ENCODE peak calls at places on chromosomes 11 and 22, in five cellular contexts. One of them, this sample, is unnamed.

GRCh38 chr22:41360126-41360525 is 21.6 kb upstream of the TEF start:
- DNase-seq in activated gamma-delta T cell treated with Interleukin-2 at 50 U/mL for 16 hours: no peak
- DNase-seq in endothelial cell of umbilical vein: no peak
- DNase-seq in esophagus muscularis mucosa: no peak
- DNase-seq in NCI-H1417: no peak
- DNase-seq in this sample: no peak

GRCh38 chr11:4606231-4607015 is 1.6 kb downstream of the TRIM68 start:
- DNase-seq in NCI-H1417: no peak
- DNase-seq in endothelial cell of umbilical vein: peak
- DNase-seq in activated gamma-delta T cell treated with Interleukin-2 at 50 U/mL for 16 hours: no peak
- DNase-seq in esophagus muscularis mucosa: peak
- DNase-seq in this sample: no peak

GRCh38 chr22:49962012-49962750 is 1.6 kb downstream of the PIM3 start:
- DNase-seq in endothelial cell of umbilical vein: peak
- DNase-seq in activated gamma-delta T cell treated with Interleukin-2 at 50 U/mL for 16 hours: peak
- DNase-seq in esophagus muscularis mucosa: peak
- DNase-seq in NCI-H1417: peak
- DNase-seq in this sample: peak

GRCh38 chr11:65652511-65653228 is 10.0 kb downstream of the RELA start:
- DNase-seq in NCI-H1417: peak
- DNase-seq in endothelial cell of umbilical vein: peak
- DNase-seq in activated gamma-delta T cell treated with Interleukin-2 at 50 U/mL for 16 hours: peak
- DNase-seq in esophagus muscularis mucosa: peak
- DNase-seq in this sample: peak

GRCh38 chr11:10125522-10126133 is 168.4 kb downstream of the SBF2 start:
- DNase-seq in NCI-H1417: no peak
- DNase-seq in esophagus muscularis mucosa: no peak
- DNase-seq in activated gamma-delta T cell treated with Interleukin-2 at 50 U/mL for 16 hours: no peak
- DNase-seq in endothelial cell of umbilical vein: no peak
- DNase-seq in this sample: no peak

GRCh38 chr11:130400793-130401483 is 27.5 kb downstream of the ADAMTS8 start:
- DNase-seq in NCI-H1417: no peak
- DNase-seq in esophagus muscularis mucosa: no peak
- DNase-seq in activated gamma-delta T cell treated with Interleukin-2 at 50 U/mL for 16 hours: no peak
- DNase-seq in endothelial cell of umbilical vein: no peak
- DNase-seq in this sample: no peak

GRCh38 chr11:73652046-73652730 is 5.8 kb downstream of the PLEKHB1 start:
- DNase-seq in endothelial cell of umbilical vein: peak
- DNase-seq in esophagus muscularis mucosa: no peak
- DNase-seq in NCI-H1417: peak
- DNase-seq in activated gamma-delta T cell treated with Interleukin-2 at 50 U/mL for 16 hours: no peak
- DNase-seq in this sample: peak

GRCh38 chr11:120956710-120957500 is 67.0 kb upstream of the TBCEL start:
- DNase-seq in NCI-H1417: no peak
- DNase-seq in esophagus muscularis mucosa: no peak
- DNase-seq in activated gamma-delta T cell treated with Interleukin-2 at 50 U/mL for 16 hours: peak
- DNase-seq in endothelial cell of umbilical vein: no peak
- DNase-seq in this sample: no peak

GRCh38 chr11:73152861-73153483 is 10.9 kb upstream of the FCHSD2 start:
- DNase-seq in NCI-H1417: peak
- DNase-seq in endothelial cell of umbilical vein: no peak
- DNase-seq in esophagus muscularis mucosa: no peak
- DNase-seq in activated gamma-delta T cell treated with Interleukin-2 at 50 U/mL for 16 hours: peak
- DNase-seq in this sample: no peak

GRCh38 chr11:118212131-118212725 is 12.6 kb downstream of the JAML start:
- DNase-seq in esophagus muscularis mucosa: no peak
- DNase-seq in activated gamma-delta T cell treated with Interleukin-2 at 50 U/mL for 16 hours: no peak
- DNase-seq in NCI-H1417: no peak
- DNase-seq in endothelial cell of umbilical vein: no peak
- DNase-seq in this sample: no peak

GRCh38 chr22:46171940-46172339 is 21.6 kb downstream of the PPARA start:
- DNase-seq in activated gamma-delta T cell treated with Interleukin-2 at 50 U/mL for 16 hours: no peak
- DNase-seq in esophagus muscularis mucosa: no peak
- DNase-seq in endothelial cell of umbilical vein: no peak
- DNase-seq in NCI-H1417: no peak
- DNase-seq in this sample: no peak

GRCh38 chr11:123364145-123364544 is 65.9 kb upstream of the GRAMD1B start:
- DNase-seq in esophagus muscularis mucosa: no peak
- DNase-seq in endothelial cell of umbilical vein: no peak
- DNase-seq in NCI-H1417: no peak
- DNase-seq in activated gamma-delta T cell treated with Interleukin-2 at 50 U/mL for 16 hours: no peak
- DNase-seq in this sample: no peak

GRCh38 chr11:99135508-99135907 is 114.8 kb downstream of the CNTN5 start:
- DNase-seq in activated gamma-delta T cell treated with Interleukin-2 at 50 U/mL for 16 hours: no peak
- DNase-seq in endothelial cell of umbilical vein: no peak
- DNase-seq in esophagus muscularis mucosa: no peak
- DNase-seq in NCI-H1417: no peak
- DNase-seq in this sample: no peak

GRCh38 chr11:99142237-99142636 is 121.5 kb downstream of the CNTN5 start:
- DNase-seq in activated gamma-delta T cell treated with Interleukin-2 at 50 U/mL for 16 hours: no peak
- DNase-seq in NCI-H1417: no peak
- DNase-seq in endothelial cell of umbilical vein: no peak
- DNase-seq in esophagus muscularis mucosa: no peak
- DNase-seq in this sample: no peak

GRCh38 chr22:20412474-20413216 is 18.7 kb downstream of the ZNF74 start:
- DNase-seq in esophagus muscularis mucosa: no peak
- DNase-seq in endothelial cell of umbilical vein: no peak
- DNase-seq in NCI-H1417: no peak
- DNase-seq in activated gamma-delta T cell treated with Interleukin-2 at 50 U/mL for 16 hours: no peak
- DNase-seq in this sample: no peak

GRCh38 chr22:42994917-42995562 is 19.9 kb downstream of the PACSIN2 start:
- DNase-seq in esophagus muscularis mucosa: no peak
- DNase-seq in activated gamma-delta T cell treated with Interleukin-2 at 50 U/mL for 16 hours: no peak
- DNase-seq in endothelial cell of umbilical vein: peak
- DNase-seq in NCI-H1417: no peak
- DNase-seq in this sample: no peak

GRCh38 chr22:31177420-31178162 is 17.6 kb downstream of the RNF185 start:
- DNase-seq in endothelial cell of umbilical vein: no peak
- DNase-seq in NCI-H1417: no peak
- DNase-seq in esophagus muscularis mucosa: no peak
- DNase-seq in activated gamma-delta T cell treated with Interleukin-2 at 50 U/mL for 16 hours: no peak
- DNase-seq in this sample: no peak

GRCh38 chr11:2721163-2721935 is 21.6 kb upstream of the KCNQ1OT1 start:
- DNase-seq in activated gamma-delta T cell treated with Interleukin-2 at 50 U/mL for 16 hours: no peak
- DNase-seq in NCI-H1417: no peak
- DNase-seq in esophagus muscularis mucosa: no peak
- DNase-seq in endothelial cell of umbilical vein: no peak
- DNase-seq in this sample: no peak

GRCh38 chr11:55707029-55707428 is 45.0 kb downstream of the OR4C6 start:
- DNase-seq in endothelial cell of umbilical vein: peak
- DNase-seq in activated gamma-delta T cell treated with Interleukin-2 at 50 U/mL for 16 hours: no peak
- DNase-seq in esophagus muscularis mucosa: no peak
- DNase-seq in NCI-H1417: no peak
- DNase-seq in this sample: no peak

GRCh38 chr22:23500508-23501208 is 79.4 kb downstream of the IGLL1 start:
- DNase-seq in activated gamma-delta T cell treated with Interleukin-2 at 50 U/mL for 16 hours: no peak
- DNase-seq in endothelial cell of umbilical vein: no peak
- DNase-seq in NCI-H1417: no peak
- DNase-seq in esophagus muscularis mucosa: no peak
- DNase-seq in this sample: no peak

GRCh38 chr11:36231300-36231699 is 57.9 kb downstream of the COMMD9 start:
- DNase-seq in esophagus muscularis mucosa: no peak
- DNase-seq in NCI-H1417: no peak
- DNase-seq in endothelial cell of umbilical vein: peak
- DNase-seq in activated gamma-delta T cell treated with Interleukin-2 at 50 U/mL for 16 hours: no peak
- DNase-seq in this sample: no peak

GRCh38 chr11:112975493-112975892 is 14.3 kb downstream of the NCAM1 start:
- DNase-seq in NCI-H1417: no peak
- DNase-seq in activated gamma-delta T cell treated with Interleukin-2 at 50 U/mL for 16 hours: no peak
- DNase-seq in esophagus muscularis mucosa: no peak
- DNase-seq in endothelial cell of umbilical vein: no peak
- DNase-seq in this sample: no peak

GRCh38 chr22:38718414-38718813 is 12.7 kb downstream of the GTPBP1 start:
- DNase-seq in endothelial cell of umbilical vein: peak
- DNase-seq in activated gamma-delta T cell treated with Interleukin-2 at 50 U/mL for 16 hours: no peak
- DNase-seq in esophagus muscularis mucosa: no peak
- DNase-seq in NCI-H1417: no peak
- DNase-seq in this sample: peak